ENCODE peak calls at places on chromosomes 1 and 21, in five cellular contexts. X, T, H, U and P are unnamed samples.

GRCh38 chr1:53278294-53278693 is 40.0 kb upstream of the MAGOH start:
- DNase-seq in X (peak), H (peak), U (peak), T (peak), P (peak)

GRCh38 chr1:9615316-9616063 is 26.8 kb downstream of the TMEM201 start:
- DNase-seq in T (peak), H (no peak), U (peak), X (peak), P (peak)

GRCh38 chr1:15849775-15850449 is 2.4 kb downstream of the SPEN start:
- DNase-seq in H (peak), X (peak), U (peak), T (peak), P (peak)

GRCh38 chr1:113808450-113809195 is 3.7 kb downstream of the RSBN1 start:
- DNase-seq in X (no peak), U (no peak), H (no peak), T (no peak), P (no peak)

GRCh38 chr1:58848818-58849411 is 65.1 kb upstream of the JUN start:
- DNase-seq in T (peak), H (peak), X (peak), U (peak), P (peak)

GRCh38 chr1:92291372-92291999 is 7.3 kb downstream of the GLMN start:
- DNase-seq in X (no peak), T (peak), U (no peak), H (no peak), P (peak)

GRCh38 chr1:208178091-208178529 is 66.1 kb downstream of the PLXNA2 start:
- DNase-seq in T (no peak), H (no peak), X (no peak), U (peak), P (peak)

GRCh38 chr1:83512371-83513004 is 486.4 kb downstream of the TTLL7 start:
- DNase-seq in H (peak), T (no peak), U (no peak), X (no peak), P (no peak)

GRCh38 chr1:85449356-85449755 is 15.6 kb downstream of the DDAH1 start:
- DNase-seq in H (no peak), X (no peak), U (peak), T (no peak), P (no peak)

GRCh38 chr1:173341307-173341706 is 134.2 kb upstream of the TNFSF4 start:
- DNase-seq in X (no peak), H (peak), U (no peak), T (no peak), P (peak)

GRCh38 chr1:8495928-8496401 is 178.1 kb downstream of the SLC45A1 start:
- DNase-seq in U (no peak), X (no peak), H (no peak), T (peak), P (peak)

GRCh38 chr1:26360051-26360806 is 6.3 kb upstream of the CRYBG2 start:
- DNase-seq in U (no peak), T (no peak), H (no peak), X (no peak), P (no peak)

GRCh38 chr1:236069796-236070195 is 4.9 kb upstream of the NID1 start:
- DNase-seq in U (no peak), X (no peak), T (no peak), H (no peak), P (no peak)

GRCh38 chr1:221100196-221100950 is 221.1 kb downstream of the HLX start:
- DNase-seq in T (peak), X (no peak), U (no peak), H (no peak), P (peak)

GRCh38 chr1:224884428-224884827 is 45.0 kb upstream of the DNAH14 start:
- DNase-seq in X (no peak), U (no peak), H (no peak), T (peak), P (no peak)

GRCh38 chr1:16215882-16216753 is 3.7 kb upstream of the ARHGEF19 start:
- DNase-seq in H (peak), U (peak), X (peak), T (peak), P (peak)

GRCh38 chr1:8284167-8284566 is 33.7 kb upstream of the SLC45A1 start:
- DNase-seq in H (no peak), X (no peak), T (no peak), U (no peak), P (no peak)

GRCh38 chr1:19096036-19096833 is 113.8 kb downstream of the UBR4 start:
- DNase-seq in T (peak), X (no peak), H (peak), U (peak), P (peak)

GRCh38 chr1:115179397-115179835 is 90.1 kb upstream of the TSPAN2 start:
- DNase-seq in T (peak), X (no peak), H (peak), U (peak), P (peak)

GRCh38 chr21:45299026-45299863 is 11.6 kb upstream of the POFUT2 start:
- DNase-seq in X (peak), H (peak), T (no peak), U (no peak), P (no peak)
- TF ChIP-seq CTCF in X (no peak), H (no peak), T (no peak), U (no peak), P (no peak)

GRCh38 chr1:1399870-1400575 is 888 bp upstream of the CCNL2 start:
- DNase-seq in X (no peak), U (no peak), T (no peak), H (no peak), P (peak)
- TF ChIP-seq CTCF in X (no peak), U (no peak), T (no peak), H (no peak), P (no peak)

DNA sequence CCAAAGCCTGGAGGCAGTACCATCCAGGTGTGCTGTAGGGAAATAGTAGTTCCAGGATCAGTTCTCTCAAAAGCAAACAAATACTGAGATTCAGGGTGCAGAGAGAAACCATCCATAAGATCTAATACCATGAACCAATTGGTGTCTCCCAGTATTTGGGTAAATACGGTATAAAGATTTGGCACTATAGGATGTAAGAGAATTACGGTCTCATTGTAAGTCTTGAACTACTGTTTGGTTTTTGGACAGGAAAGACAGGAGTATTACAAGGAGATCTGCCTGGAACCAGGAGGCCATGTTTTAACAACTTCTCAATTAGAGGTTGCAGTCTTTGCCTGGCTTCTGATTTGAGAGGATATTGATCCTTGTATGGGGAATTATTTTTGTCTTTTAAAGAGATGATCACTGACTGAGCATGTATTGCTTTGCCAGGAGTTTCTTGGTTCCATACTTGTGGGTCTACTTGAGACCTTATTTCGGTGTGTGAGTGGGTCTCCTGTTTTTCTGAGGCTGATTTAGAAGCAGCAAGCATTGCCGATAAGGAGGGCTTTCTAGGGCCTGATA is 10.2 kb downstream of the AADACL4 start:
- DNase-seq in U (no peak), T (peak), H (no peak), X (no peak), P (no peak)
- TF ChIP-seq CTCF in U (no peak), T (no peak), H (no peak), X (no peak), P (no peak)

GRCh38 chr1:240241278-240241677 is 149.6 kb downstream of the FMN2 start:
- DNase-seq in H (no peak), T (no peak), U (no peak), X (no peak), P (no peak)

GRCh38 chr1:240244968-240245628 is 153.4 kb downstream of the FMN2 start:
- DNase-seq in H (no peak), X (no peak), U (no peak), T (no peak), P (peak)

GRCh38 chr1:240245629-240246020 is 153.9 kb downstream of the FMN2 start:
- DNase-seq in H (no peak), X (no peak), T (no peak), U (no peak), P (no peak)

GRCh38 chr1:240239309-240239708 is 147.6 kb downstream of the FMN2 start:
- DNase-seq in T (no peak), U (no peak), X (no peak), H (no peak), P (no peak)

DNA sequence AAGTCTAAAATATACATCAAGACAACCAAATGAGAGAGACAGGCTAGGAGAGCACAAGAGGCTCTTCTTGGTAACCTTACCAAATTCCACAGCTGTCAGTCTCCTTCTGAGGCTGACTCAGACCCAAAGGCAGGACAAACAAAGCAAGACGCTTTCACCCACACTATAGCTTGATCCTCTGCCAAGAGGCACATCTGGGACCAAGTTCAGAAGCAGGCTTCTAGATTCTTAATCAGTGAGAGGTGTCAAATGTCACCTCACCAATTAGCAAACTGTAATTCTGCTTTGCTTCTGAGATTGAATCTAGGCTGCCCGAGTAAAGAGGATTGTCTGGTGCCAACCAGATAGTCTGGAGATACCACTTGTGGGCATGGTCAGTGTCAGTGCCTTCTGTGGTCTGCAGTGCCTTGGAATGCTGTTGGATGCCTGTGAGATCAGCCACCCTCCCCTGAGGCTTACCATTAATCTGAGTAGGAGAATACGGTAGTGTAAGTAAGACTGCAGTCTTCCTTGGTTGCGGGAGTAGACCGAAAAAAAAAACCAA is 151.0 kb downstream of the FMN2 start:
- DNase-seq in H (no peak), T (peak), X (no peak), U (no peak), P (peak)
- TF ChIP-seq CTCF in H (no peak), T (no peak), X (no peak), U (no peak), P (no peak)

GRCh38 chr1:45016090-45016697 is 4.1 kb downstream of the UROD start:
- DNase-seq in U (no peak), H (no peak), T (no peak), X (no peak), P (no peak)

GRCh38 chr1:45013551-45014209 is 1.6 kb downstream of the UROD start:
- DNase-seq in T (no peak), X (no peak), H (no peak), U (no peak), P (no peak)

GRCh38 chr1:45015683-45016082 is 3.6 kb downstream of the UROD start:
- DNase-seq in U (no peak), H (no peak), T (no peak), X (no peak), P (no peak)

GRCh38 chr1:45012639-45013278 is 705 bp downstream of the UROD start:
- DNase-seq in U (peak), X (peak), H (peak), T (no peak), P (peak)

DNA sequence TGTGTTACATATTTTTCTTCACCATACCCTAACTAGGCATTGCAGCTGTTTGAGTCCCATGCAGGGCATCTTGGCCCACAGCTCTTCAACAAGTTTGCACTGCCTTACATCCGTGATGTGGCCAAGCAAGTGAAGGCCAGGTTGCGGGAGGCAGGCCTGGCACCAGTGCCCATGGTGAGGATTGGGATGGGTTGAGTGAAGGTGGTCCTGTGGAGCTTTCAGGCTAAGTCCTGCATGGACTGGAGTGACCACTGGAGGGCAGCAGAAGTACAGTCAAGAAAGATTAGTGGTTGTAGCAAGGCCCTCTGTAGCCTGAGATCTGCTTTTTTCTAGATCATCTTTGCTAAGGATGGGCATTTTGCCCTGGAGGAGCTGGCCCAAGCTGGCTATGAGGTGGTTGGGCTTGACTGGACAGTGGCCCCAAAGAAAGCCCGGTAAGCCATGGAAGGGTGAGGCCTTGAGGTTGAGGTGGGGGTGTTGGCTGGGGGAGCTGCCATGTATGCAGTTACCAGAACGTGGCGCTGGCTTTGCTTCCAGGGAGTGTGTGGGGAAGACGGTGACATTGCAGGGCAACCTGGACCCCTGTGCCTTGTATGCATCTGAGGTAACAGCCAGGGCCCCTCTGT is 2.5 kb downstream of the UROD start:
- DNase-seq in X (peak), U (peak), H (peak), T (peak), P (peak)
- TF ChIP-seq CTCF in X (peak), U (peak), H (peak), T (peak), P (peak)

GRCh38 chr1:183315987-183316758 is 102.0 kb downstream of the NMNAT2 start:
- DNase-seq in T (no peak), U (no peak), H (peak), X (no peak), P (no peak)

GRCh38 chr1:183319051-183319450 is 99.1 kb downstream of the NMNAT2 start:
- DNase-seq in T (no peak), U (no peak), H (no peak), X (no peak), P (peak)

GRCh38 chr1:183323849-183324683 is 94.1 kb downstream of the NMNAT2 start:
- DNase-seq in U (no peak), X (no peak), T (no peak), H (no peak), P (no peak)

GRCh38 chr1:183318433-183318832 is 99.7 kb downstream of the NMNAT2 start:
- DNase-seq in X (peak), T (peak), H (peak), U (peak), P (peak)
- TF ChIP-seq CTCF in X (peak), T (peak), H (peak), U (peak), P (peak)

GRCh38 chr1:50666849-50667248 is 243.6 kb upstream of the DMRTA2 start:
- DNase-seq in X (no peak), T (no peak), H (no peak), U (no peak), P (no peak)

GRCh38 chr1:50667710-50668356 is 244.6 kb upstream of the DMRTA2 start:
- DNase-seq in X (no peak), T (no peak), H (no peak), U (no peak), P (no peak)

GRCh38 chr1:50661626-50662025 is 238.4 kb upstream of the DMRTA2 start:
- DNase-seq in T (no peak), U (no peak), X (no peak), H (no peak), P (no peak)

GRCh38 chr1:50665413-50665812 is 242.2 kb upstream of the DMRTA2 start:
- DNase-seq in U (no peak), H (no peak), X (no peak), T (no peak), P (no peak)

DNA sequence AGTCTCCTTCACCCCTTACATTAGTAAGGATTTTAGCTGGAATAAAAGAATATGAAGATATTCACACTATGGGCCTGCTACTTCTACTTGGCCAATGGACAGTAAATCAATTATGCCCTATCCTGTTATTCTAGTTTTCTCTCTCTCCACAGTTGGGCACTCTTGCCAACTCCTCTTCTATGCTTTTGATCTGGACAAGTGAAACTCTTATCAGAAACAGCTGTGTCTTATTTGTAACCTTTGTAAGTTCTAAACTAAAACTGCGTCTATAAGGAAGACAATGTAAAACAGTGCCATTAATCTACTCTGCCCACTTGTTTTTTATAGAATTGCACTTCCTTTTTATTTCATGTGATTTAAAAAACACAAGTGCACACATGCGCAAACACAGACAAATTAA is 244.0 kb upstream of the DMRTA2 start:
- DNase-seq in T (no peak), U (no peak), X (no peak), H (no peak), P (no peak)
- TF ChIP-seq CTCF in T (no peak), U (no peak), X (no peak), H (no peak), P (no peak)

GRCh38 chr1:154607748-154608521 is at the start of gene ADAR:
- DNase-seq in U (peak), H (peak), T (peak), X (peak), P (peak)
- TF ChIP-seq CTCF in U (no peak), H (no peak), T (no peak), X (no peak), P (no peak)